ENCODE peak calls at places on chromosomes 4 and X, in nine cellular contexts. L is adipocyte; Y is SW480; H is Daoy; V is NK-92 treated with Interleukin-12 subunit alpha and Interleukin-12 subunit beta, amount 100 ng/mL, for 24 hours; M is nephron progenitor cell; A is Right ventricle myocardium superior; Z is D341Med; K is tibial nerve. X is an unnamed sample.

GRCh38 chr4:180767330-180767729 is 1475.9 kb upstream of the TENM3 start:
- DNase-seq in L (no peak), Y (peak; percentile 5), H (no peak), V (no peak), M (peak; percentile 16), A (no peak), Z (no peak), K (no peak), X (no peak)

GRCh38 chr4:91592125-91592524 is 711.6 kb upstream of the GRID2 start:
- DNase-seq in L (no peak), Y (no peak), H (no peak), V (no peak), M (no peak), A (no peak), Z (no peak), K (no peak), X (no peak)

GRCh38 chr4:141563721-141564120 is 72.7 kb upstream of the IL15 start:
- DNase-seq in L (no peak), Y (no peak), H (no peak), V (no peak), M (no peak), A (no peak), Z (no peak), K (no peak), X (no peak)

GRCh38 chr4:55736605-55737183 is 82.9 kb upstream of the EXOC1L start:
- DNase-seq in L (peak; percentile 5), Y (peak; percentile 20), H (no peak), V (no peak), M (no peak), A (no peak), Z (no peak), K (no peak), X (no peak)

GRCh38 chrX:9902651-9903050 is 64.5 kb upstream of the CLDN34 start:
- DNase-seq in L (peak; percentile 53), Y (no peak), H (peak; percentile 70), V (no peak), M (no peak), A (no peak), Z (no peak), K (no peak), X (no peak)

GRCh38 chrX:135003876-135004623 is 13.3 kb downstream of the SMIM10 start:
- DNase-seq in L (peak; percentile 94), Y (peak; percentile 84), H (peak; percentile 91), V (peak; percentile 83), M (peak; percentile 92), A (peak; percentile 94), Z (peak; percentile 93), K (peak; percentile 78), X (peak; percentile 91)

GRCh38 chr4:106529348-106530033 is 160.9 kb upstream of the GIMD1 start:
- DNase-seq in L (peak; percentile 16), Y (no peak), H (no peak), V (no peak), M (no peak), A (no peak), Z (no peak), K (no peak), X (no peak)

GRCh38 chr4:94978904-94979303 is 221.1 kb downstream of the BMPR1B start:
- DNase-seq in L (no peak), Y (no peak), H (peak; percentile 62), V (no peak), M (no peak), A (no peak), Z (no peak), K (no peak), X (no peak)

GRCh38 chrX:85244411-85245210 is 820 bp downstream of the ZNF711 start:
- DNase-seq in L (peak; percentile 45), Y (peak; percentile 41), H (peak; percentile 17), V (no peak), M (peak; percentile 51), A (no peak), Z (peak; percentile 53), K (no peak), X (no peak)

GRCh38 chrX:40314070-40314469 is 216.3 kb upstream of the BCOR start:
- DNase-seq in L (no peak), Y (no peak), H (no peak), V (no peak), M (no peak), A (no peak), Z (no peak), K (no peak), X (no peak)

GRCh38 chr4:111773858-111774257 is 371.4 kb upstream of the FAM241A start:
- DNase-seq in L (peak; percentile 7), Y (no peak), H (no peak), V (no peak), M (no peak), A (peak; percentile 25), Z (peak; percentile 45), K (no peak), X (no peak)

GRCh38 chrX:50635811-50636365 is 165.3 kb upstream of the DGKK start:
- DNase-seq in L (no peak), Y (no peak), H (no peak), V (no peak), M (no peak), A (no peak), Z (no peak), K (no peak), X (no peak)

GRCh38 chrX:20571611-20572010 is 304.9 kb upstream of the RPS6KA3 start:
- DNase-seq in L (peak; percentile 14), Y (no peak), H (no peak), V (no peak), M (no peak), A (no peak), Z (no peak), K (no peak), X (no peak)

GRCh38 chr4:184613405-184613804 is 35.8 kb downstream of the CASP3 start:
- DNase-seq in L (no peak), Y (no peak), H (no peak), V (no peak), M (no peak), A (no peak), Z (no peak), K (no peak), X (no peak)

GRCh38 chrX:109685656-109686078 is 47.4 kb downstream of the ACSL4 start:
- DNase-seq in L (no peak), Y (no peak), H (no peak), V (no peak), M (no peak), A (no peak), Z (no peak), K (no peak), X (no peak)

X was measured in mucosa of gallbladder.